ENCODE peak calls at places on chromosomes 12 and 14, in seven cellular contexts. One of them, this sample, is unnamed.

GRCh38 chr12:87807127-87807526 is 222.1 kb downstream of the C12orf50 start:
- DNase-seq in stomach: no peak
- DNase-seq in glutamatergic neuron: no peak
- DNase-seq in IMR-90: peak
- DNase-seq in cardiac muscle cell: no peak
- DNase-seq in H9: no peak
- DNase-seq in epithelial cell of esophagus: no peak
- DNase-seq in this sample: no peak

GRCh38 chr14:53144244-53144643 is 8.9 kb downstream of the DDHD1 start:
- DNase-seq in glutamatergic neuron: no peak
- DNase-seq in epithelial cell of esophagus: no peak
- DNase-seq in H9: no peak
- DNase-seq in IMR-90: peak
- DNase-seq in cardiac muscle cell: no peak
- DNase-seq in stomach: no peak
- DNase-seq in this sample: no peak

GRCh38 chr14:104425171-104425681 is 154.3 kb upstream of the C14orf180 start:
- DNase-seq in H9: no peak
- DNase-seq in stomach: no peak
- DNase-seq in cardiac muscle cell: no peak
- DNase-seq in IMR-90: no peak
- DNase-seq in glutamatergic neuron: no peak
- DNase-seq in epithelial cell of esophagus: no peak
- DNase-seq in this sample: no peak

GRCh38 chr12:104285740-104286537 is 17.6 kb upstream of the EID3 start:
- DNase-seq in IMR-90: peak
- DNase-seq in epithelial cell of esophagus: peak
- DNase-seq in stomach: peak
- DNase-seq in H9: no peak
- DNase-seq in cardiac muscle cell: peak
- DNase-seq in glutamatergic neuron: no peak
- DNase-seq in this sample: no peak

GRCh38 chr12:13087766-13088165 is 15.7 kb downstream of the GSG1 start:
- DNase-seq in glutamatergic neuron: no peak
- DNase-seq in stomach: no peak
- DNase-seq in cardiac muscle cell: no peak
- DNase-seq in H9: peak
- DNase-seq in IMR-90: no peak
- DNase-seq in epithelial cell of esophagus: no peak
- DNase-seq in this sample: no peak

GRCh38 chr12:122031342-122032216 is 9.9 kb downstream of the BCL7A start:
- DNase-seq in stomach: peak
- DNase-seq in IMR-90: no peak
- DNase-seq in glutamatergic neuron: peak
- DNase-seq in H9: peak
- DNase-seq in cardiac muscle cell: peak
- DNase-seq in epithelial cell of esophagus: peak
- DNase-seq in this sample: peak

GRCh38 chr12:69101505-69101904 is 137.9 kb upstream of the CPSF6 start:
- DNase-seq in cardiac muscle cell: no peak
- DNase-seq in glutamatergic neuron: no peak
- DNase-seq in IMR-90: no peak
- DNase-seq in epithelial cell of esophagus: no peak
- DNase-seq in stomach: no peak
- DNase-seq in H9: no peak
- DNase-seq in this sample: no peak

GRCh38 chr12:92404259-92404894 is 258.7 kb upstream of the BTG1 start:
- DNase-seq in stomach: no peak
- DNase-seq in H9: no peak
- DNase-seq in glutamatergic neuron: no peak
- DNase-seq in cardiac muscle cell: no peak
- DNase-seq in IMR-90: no peak
- DNase-seq in epithelial cell of esophagus: no peak
- DNase-seq in this sample: no peak

DNA sequence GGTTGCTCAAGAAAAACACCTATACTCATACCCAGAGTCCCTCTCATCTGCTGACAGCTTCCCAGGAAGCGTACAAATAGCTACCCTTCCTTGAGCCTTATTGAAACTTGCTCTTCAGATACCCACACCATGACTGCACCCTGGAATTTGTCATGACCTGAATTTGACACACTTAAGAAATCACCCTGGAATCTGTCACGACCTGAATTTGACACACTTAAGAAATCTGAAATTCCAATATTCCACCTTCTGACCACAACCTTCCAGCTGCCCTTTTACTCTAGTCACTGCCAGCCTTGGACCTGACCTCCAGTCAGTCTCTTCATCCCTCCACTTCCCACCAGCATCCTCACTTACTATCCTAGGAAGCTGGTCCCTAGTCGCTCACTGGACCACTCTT is 1.1 kb upstream of the HAL start:
- DNase-seq in epithelial cell of esophagus: peak
- DNase-seq in IMR-90: no peak
- DNase-seq in cardiac muscle cell: no peak
- DNase-seq in stomach: no peak
- DNase-seq in H9: no peak
- DNase-seq in glutamatergic neuron: no peak
- DNase-seq in this sample: no peak
- TF ChIP-seq CTCF in epithelial cell of esophagus: no peak
- TF ChIP-seq CTCF in IMR-90: no peak
- TF ChIP-seq CTCF in cardiac muscle cell: no peak
- TF ChIP-seq CTCF in stomach: no peak
- TF ChIP-seq CTCF in H9: no peak
- TF ChIP-seq CTCF in glutamatergic neuron: no peak
- TF ChIP-seq CTCF in this sample: no peak

GRCh38 chr12:51217968-51218606 is at the start of gene POU6F1:
- DNase-seq in IMR-90: peak
- DNase-seq in stomach: peak
- DNase-seq in epithelial cell of esophagus: peak
- DNase-seq in glutamatergic neuron: peak
- DNase-seq in cardiac muscle cell: peak
- DNase-seq in H9: peak
- DNase-seq in this sample: peak
- TF ChIP-seq CTCF in IMR-90: peak
- TF ChIP-seq CTCF in stomach: peak
- TF ChIP-seq CTCF in epithelial cell of esophagus: peak
- TF ChIP-seq CTCF in glutamatergic neuron: peak
- TF ChIP-seq CTCF in cardiac muscle cell: peak
- TF ChIP-seq CTCF in H9: peak
- TF ChIP-seq CTCF in this sample: peak

DNA sequence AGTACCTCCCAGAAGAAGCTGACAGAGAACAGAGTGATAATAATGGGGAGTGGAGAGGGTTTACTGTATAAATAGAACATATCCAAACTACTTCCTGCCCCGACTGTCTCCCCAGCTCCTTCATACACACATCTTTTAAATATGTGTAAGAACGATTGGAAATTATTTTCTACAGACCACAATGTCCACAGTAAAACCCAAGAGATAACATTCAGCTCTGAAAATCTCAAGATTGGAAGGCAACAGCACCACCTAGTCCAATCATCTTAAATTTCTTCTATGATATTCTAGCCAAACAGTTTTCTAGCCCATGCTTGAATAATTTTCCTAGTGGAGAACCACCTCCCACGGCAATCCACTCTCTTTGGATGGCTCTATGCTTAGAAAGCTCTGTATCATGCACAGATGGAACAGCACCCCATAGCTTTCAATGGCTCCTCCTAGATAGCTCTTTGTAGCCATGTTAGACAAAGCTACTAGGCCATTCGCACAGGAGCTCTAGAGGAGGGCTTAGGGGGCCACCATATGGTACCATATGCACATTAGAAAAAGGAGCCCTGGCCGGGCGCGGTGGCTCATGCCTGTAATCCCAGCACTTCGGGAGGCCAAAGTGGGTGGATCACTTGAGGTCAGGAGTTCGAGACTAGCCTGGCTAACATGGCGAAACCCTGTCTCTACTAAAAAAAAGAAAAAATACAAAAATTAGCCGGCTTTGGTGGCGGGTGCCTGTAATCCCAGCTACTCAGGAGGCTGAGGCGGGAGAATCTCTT is 18.1 kb downstream of the VDR start:
- DNase-seq in H9: no peak
- DNase-seq in cardiac muscle cell: peak
- DNase-seq in epithelial cell of esophagus: no peak
- DNase-seq in glutamatergic neuron: no peak
- DNase-seq in IMR-90: peak
- DNase-seq in stomach: no peak
- DNase-seq in this sample: no peak
- TF ChIP-seq CTCF in H9: no peak
- TF ChIP-seq CTCF in cardiac muscle cell: no peak
- TF ChIP-seq CTCF in epithelial cell of esophagus: no peak
- TF ChIP-seq CTCF in glutamatergic neuron: no peak
- TF ChIP-seq CTCF in IMR-90: no peak
- TF ChIP-seq CTCF in stomach: no peak
- TF ChIP-seq CTCF in this sample: no peak

GRCh38 chr14:93925374-93925895 is 1.7 kb upstream of the FAM181A start:
- DNase-seq in cardiac muscle cell: no peak
- DNase-seq in stomach: no peak
- DNase-seq in glutamatergic neuron: no peak
- DNase-seq in H9: no peak
- DNase-seq in IMR-90: no peak
- DNase-seq in epithelial cell of esophagus: no peak
- DNase-seq in this sample: no peak
- TF ChIP-seq CTCF in cardiac muscle cell: no peak
- TF ChIP-seq CTCF in stomach: no peak
- TF ChIP-seq CTCF in glutamatergic neuron: no peak
- TF ChIP-seq CTCF in H9: no peak
- TF ChIP-seq CTCF in IMR-90: no peak
- TF ChIP-seq CTCF in epithelial cell of esophagus: no peak
- TF ChIP-seq CTCF in this sample: no peak

This sample was measured in neural crest cell.